ENCODE peak calls at places on chromosomes 6 and 20, in six cellular contexts. C, H, G, B, U and T are unnamed samples.
A peak's percentile ranks its signal among the peaks of the same experiment; 100 is the strongest.

GRCh38 chr6:157106487-157106886 is 216.8 kb downstream of the TMEM242 start:
- DNase-seq in C (peak; percentile 47), H (peak; percentile 40), G (no peak), B (no peak), U (no peak), T (no peak)

GRCh38 chr20:4195499-4195898 is 180.1 kb upstream of the RNF24 start:
- DNase-seq in C (peak; percentile 52), H (peak; percentile 26), G (peak; percentile 61), B (peak; percentile 19), U (peak; percentile 74), T (peak; percentile 52)

GRCh38 chr6:90393232-90393884 is 96.7 kb upstream of the BACH2 start:
- DNase-seq in C (peak; percentile 12), H (peak; percentile 65), G (peak; percentile 12), B (peak; percentile 47), U (peak; percentile 69), T (peak; percentile 50)

GRCh38 chr6:2270049-2270448 is 24.6 kb upstream of the GMDS start:
- DNase-seq in C (no peak), H (no peak), G (no peak), B (no peak), U (no peak), T (no peak)

GRCh38 chr6:46521464-46521971 is 30.3 kb upstream of the RCAN2 start:
- DNase-seq in C (no peak), H (no peak), G (no peak), B (no peak), U (no peak), T (no peak)

GRCh38 chr6:155004576-155005345 is 9.6 kb downstream of the TIAM2 start:
- DNase-seq in C (no peak), H (no peak), G (no peak), B (no peak), U (no peak), T (no peak)

GRCh38 chr6:101705866-101706265 is 312.4 kb downstream of the GRIK2 start:
- DNase-seq in C (no peak), H (no peak), G (no peak), B (no peak), U (no peak), T (no peak)

GRCh38 chr6:118371955-118372354 is 176.1 kb upstream of the PLN start:
- DNase-seq in C (no peak), H (no peak), G (no peak), B (no peak), U (no peak), T (no peak)

GRCh38 chr20:44024820-44025580 is 110.3 kb downstream of the TOX2 start:
- DNase-seq in C (no peak), H (no peak), G (no peak), B (no peak), U (no peak), T (no peak)

GRCh38 chr6:18632670-18633410 is 245.7 kb downstream of the RNF144B start:
- DNase-seq in C (no peak), H (peak; percentile 40), G (peak; percentile 32), B (no peak), U (no peak), T (no peak)

GRCh38 chr6:139119553-139119952 is 15.3 kb upstream of the HECA start:
- DNase-seq in C (no peak), H (no peak), G (no peak), B (no peak), U (no peak), T (no peak)

GRCh38 chr6:152094992-152095592 is 287.6 kb downstream of the ESR1 start:
- DNase-seq in C (peak; percentile 59), H (peak; percentile 97), G (peak; percentile 45), B (peak; percentile 19), U (no peak), T (peak; percentile 39)

GRCh38 chr6:39610229-39610628 is 115.0 kb downstream of the KIF6 start:
- DNase-seq in C (no peak), H (no peak), G (peak; percentile 4), B (no peak), U (no peak), T (no peak)

GRCh38 chr6:33036512-33036911 is 27.1 kb upstream of the HLA-DOA start:
- DNase-seq in C (no peak), H (no peak), G (no peak), B (no peak), U (no peak), T (no peak)

GRCh38 chr6:126873791-126874190 is 244.7 kb upstream of the RSPO3 start:
- DNase-seq in C (no peak), H (no peak), G (no peak), B (no peak), U (no peak), T (no peak)

GRCh38 chr6:64889144-64889543 is 817.9 kb downstream of the EYS start:
- DNase-seq in C (no peak), H (no peak), G (no peak), B (no peak), U (no peak), T (no peak)

GRCh38 chr6:64895945-64896344 is 811.1 kb downstream of the EYS start:
- DNase-seq in C (no peak), H (no peak), G (no peak), B (no peak), U (no peak), T (no peak)

GRCh38 chr6:64890609-64891008 is 816.4 kb downstream of the EYS start:
- DNase-seq in C (no peak), H (peak; percentile 80), G (no peak), B (no peak), U (no peak), T (no peak)
- TF ChIP-seq JUN in C (no peak), H (peak; percentile 50), G (no peak), B (no peak), U (no peak), T (no peak)

GRCh38 chr20:19083136-19083621 is 129.3 kb upstream of the SLC24A3 start:
- DNase-seq in C (no peak), H (no peak), G (no peak), B (no peak), U (no peak), T (no peak)
- TF ChIP-seq JUN in C (no peak), H (no peak), G (no peak), B (no peak), U (no peak), T (no peak)

DNA sequence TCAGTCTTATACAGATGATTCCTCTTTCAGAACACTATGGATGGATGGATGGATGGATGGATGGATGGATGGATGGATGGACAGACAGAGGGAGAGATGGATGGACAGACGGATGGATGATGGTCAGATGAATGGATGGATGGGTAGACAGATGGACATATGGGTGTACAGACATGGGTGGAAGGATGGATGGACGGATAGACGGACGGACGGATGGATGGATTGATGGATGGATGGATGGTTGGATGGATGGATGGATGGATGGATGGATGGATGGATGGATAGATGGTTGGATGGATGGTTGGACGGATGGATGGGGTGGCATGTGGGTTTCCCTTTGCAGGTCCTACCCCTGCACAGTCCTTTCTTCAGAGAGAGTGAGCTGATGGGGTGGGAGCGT is 320.7 kb downstream of the CDH4 start:
- DNase-seq in C (no peak), H (no peak), G (no peak), B (no peak), U (no peak), T (no peak)
- TF ChIP-seq JUN in C (no peak), H (no peak), G (no peak), B (no peak), U (no peak), T (no peak)

GRCh38 chr6:53046274-53046673 is 18.9 kb upstream of the FBXO9 start:
- DNase-seq in C (no peak), H (no peak), G (no peak), B (no peak), U (no peak), T (no peak)

GRCh38 chr6:53049389-53049788 is 15.8 kb upstream of the FBXO9 start:
- DNase-seq in C (no peak), H (no peak), G (peak; percentile 63), B (no peak), U (no peak), T (no peak)

GRCh38 chr6:53044071-53044470 is 21.1 kb upstream of the FBXO9 start:
- DNase-seq in C (no peak), H (no peak), G (no peak), B (no peak), U (peak; percentile 28), T (no peak)

GRCh38 chr6:53044572-53044971 is 20.6 kb upstream of the FBXO9 start:
- DNase-seq in C (no peak), H (no peak), G (no peak), B (no peak), U (no peak), T (no peak)

DNA sequence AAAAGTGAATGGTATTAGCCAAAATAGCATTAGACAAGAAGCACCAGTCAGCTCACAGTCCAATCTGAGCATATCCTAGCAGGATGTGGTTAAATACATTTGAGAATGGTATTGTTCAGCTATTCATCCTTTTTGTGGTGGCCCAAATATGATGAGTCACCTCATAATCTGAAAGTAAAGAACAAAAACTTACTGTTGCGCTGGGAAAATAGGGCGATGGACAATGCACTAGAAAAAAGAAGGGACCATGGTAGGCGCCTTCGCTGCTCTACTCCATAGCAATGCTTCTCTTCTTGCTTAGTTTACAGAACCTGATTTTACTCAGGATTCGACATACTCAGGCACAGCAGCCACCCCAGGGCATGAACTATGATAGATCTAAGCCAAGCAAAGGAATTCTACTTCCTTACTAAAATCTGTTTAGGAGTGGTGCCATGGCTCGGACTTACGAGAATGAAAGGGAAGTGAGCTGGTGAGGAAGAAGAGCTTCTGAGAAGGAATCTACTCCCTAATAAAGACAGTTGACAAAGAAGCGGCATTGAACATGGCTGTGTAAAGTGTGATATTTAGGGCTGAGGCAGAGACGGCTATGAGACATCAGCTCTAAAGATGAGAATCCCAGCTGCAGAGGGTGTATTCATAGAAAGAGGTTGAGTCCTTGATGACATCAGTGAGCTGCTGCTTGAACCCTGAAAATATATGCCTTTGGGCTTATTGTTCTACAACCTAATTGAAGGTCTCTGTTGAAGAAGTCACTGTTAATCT is 16.6 kb upstream of the FBXO9 start:
- DNase-seq in C (no peak), H (peak; percentile 61), G (peak; percentile 38), B (no peak), U (no peak), T (no peak)
- TF ChIP-seq JUN in C (no peak), H (peak; percentile 68), G (no peak), B (no peak), U (no peak), T (no peak)

GRCh38 chr6:107496041-107496440 is 6.1 kb downstream of the SOBP start:
- DNase-seq in C (no peak), H (no peak), G (no peak), B (no peak), U (no peak), T (no peak)
- TF ChIP-seq JUN in C (no peak), H (no peak), G (no peak), B (no peak), U (no peak), T (no peak)

GRCh38 chr20:36703530-36703929 is 42.4 kb downstream of the NDRG3 start:
- DNase-seq in C (no peak), H (no peak), G (no peak), B (no peak), U (no peak), T (no peak)
- TF ChIP-seq JUN in C (no peak), H (no peak), G (no peak), B (no peak), U (no peak), T (no peak)